ENCODE peak calls at places on chromosomes 6 and 20, in nine cellular contexts. W is myocyte, H is caudate nucleus, U is SIG-M5, Z is heart left ventricle, R is GM13976, E is GM06990, F is B cell, K is progenitor cell of endocrine pancreas. T is an unnamed sample.

GRCh38 chr20:6122111-6122872 is 538 bp downstream of the FERMT1 start:
- DNase-seq in F (no peak), K (no peak), R (peak), W (peak), Z (no peak), U (no peak), E (no peak), H (no peak), T (no peak)

GRCh38 chr20:34299925-34300806 is 3.0 kb downstream of the AHCY start:
- DNase-seq in Z (no peak), R (peak), E (no peak), H (no peak), W (no peak), F (no peak), U (no peak), K (no peak), T (no peak)

GRCh38 chr6:149763866-149764265 is 14.3 kb downstream of the PCMT1 start:
- DNase-seq in E (no peak), K (no peak), H (no peak), Z (no peak), F (no peak), W (no peak), U (no peak), R (no peak), T (no peak)

GRCh38 chr20:43681468-43681942 is 14.6 kb downstream of the MYBL2 start:
- DNase-seq in R (peak), W (peak), Z (no peak), K (no peak), E (peak), H (no peak), F (peak), U (no peak), T (no peak)

GRCh38 chr6:141580988-141581387 is 551.7 kb upstream of the GJE1 start:
- DNase-seq in H (no peak), R (no peak), E (no peak), K (no peak), F (no peak), Z (no peak), U (no peak), W (peak), T (no peak)

GRCh38 chr20:30484749-30485070 is 772.8 kb upstream of the DEFB115 start:
- DNase-seq in H (no peak), U (no peak), K (no peak), R (peak), F (no peak), W (no peak), E (no peak), Z (no peak), T (no peak)

GRCh38 chr20:9498322-9498721 is 16.1 kb upstream of the LAMP5 start:
- DNase-seq in R (no peak), W (no peak), U (peak), E (no peak), Z (no peak), F (no peak), H (no peak), K (no peak), T (no peak)

GRCh38 chr6:157951828-157952227 is 29.8 kb upstream of the SYNJ2 start:
- DNase-seq in R (no peak), K (no peak), Z (no peak), H (no peak), F (no peak), W (no peak), U (no peak), E (no peak), T (no peak)

GRCh38 chr6:135008072-135008940 is 46.3 kb downstream of the HBS1L start:
- DNase-seq in Z (no peak), K (no peak), U (no peak), H (no peak), W (no peak), R (peak), F (no peak), E (peak), T (no peak)

GRCh38 chr20:44011251-44011940 is 96.7 kb downstream of the TOX2 start:
- DNase-seq in R (no peak), W (no peak), H (no peak), Z (no peak), K (no peak), F (no peak), U (no peak), E (no peak), T (no peak)

GRCh38 chr20:56422824-56423189 is 10.7 kb downstream of the CASS4 start:
- DNase-seq in W (peak), F (no peak), E (no peak), R (no peak), H (no peak), K (no peak), Z (no peak), U (no peak), T (no peak)

GRCh38 chr6:44431118-44431725 is 43.7 kb downstream of the CDC5L start:
- DNase-seq in U (no peak), H (no peak), F (no peak), Z (peak), W (peak), K (no peak), R (peak), E (no peak), T (peak)

GRCh38 chr20:48205786-48206185 is 420.5 kb upstream of the SULF2 start:
- DNase-seq in F (no peak), W (peak), E (no peak), H (no peak), U (no peak), K (no peak), Z (no peak), R (no peak), T (no peak)

GRCh38 chr6:12967686-12968085 is 251.1 kb downstream of the PHACTR1 start:
- DNase-seq in Z (no peak), H (no peak), R (no peak), U (no peak), E (no peak), K (no peak), W (no peak), F (no peak), T (no peak)

GRCh38 chr20:45826381-45827019 is 612 bp downstream of the TNNC2 start:
- DNase-seq in W (peak), H (no peak), E (no peak), Z (no peak), K (no peak), R (no peak), F (no peak), U (no peak), T (no peak)

GRCh38 chr6:125377621-125378020 is 75.9 kb upstream of the HDDC2 start:
- DNase-seq in Z (no peak), W (no peak), H (no peak), U (peak), F (no peak), K (no peak), E (no peak), R (no peak), T (no peak)

GRCh38 chr6:153484056-153484455 is 353.0 kb upstream of the RGS17 start:
- DNase-seq in E (no peak), R (no peak), H (no peak), U (no peak), F (no peak), Z (no peak), W (no peak), K (no peak), T (no peak)

GRCh38 chr20:10667077-10667401 is 6.8 kb downstream of the JAG1 start:
- DNase-seq in R (no peak), K (no peak), H (no peak), W (no peak), E (no peak), Z (peak), F (no peak), U (no peak), T (no peak)

GRCh38 chr6:15894973-15895858 is 232.4 kb upstream of the DTNBP1 start:
- DNase-seq in H (no peak), R (no peak), K (no peak), Z (no peak), E (no peak), F (no peak), U (no peak), W (no peak), T (no peak)

GRCh38 chr6:41528409-41528963 is 17.7 kb upstream of the FOXP4 start:
- DNase-seq in E (no peak), W (no peak), K (no peak), F (no peak), H (no peak), Z (no peak), U (no peak), R (no peak), T (no peak)

GRCh38 chr6:148192310-148192709 is 150.3 kb upstream of the SASH1 start:
- DNase-seq in F (no peak), U (no peak), Z (no peak), H (no peak), K (no peak), W (peak), R (no peak), E (no peak), T (no peak)

GRCh38 chr6:41406821-41407787 is 71.7 kb downstream of the NCR2 start:
- DNase-seq in R (no peak), K (no peak), E (no peak), W (no peak), H (no peak), U (no peak), F (no peak), Z (peak), T (no peak)

GRCh38 chr6:138989098-138989983 is 1.3 kb upstream of the REPS1 start:
- DNase-seq in E (no peak), K (no peak), H (no peak), F (no peak), R (no peak), U (no peak), Z (no peak), W (no peak), T (no peak)

GRCh38 chr20:44187763-44188709 is 1.0 kb upstream of the JPH2 start:
- DNase-seq in E (no peak), F (no peak), Z (no peak), K (no peak), R (no peak), U (no peak), H (no peak), W (peak), T (no peak)

GRCh38 chr20:32474967-32475819 is 109.9 kb downstream of the NOL4L start:
- DNase-seq in E (peak), K (peak), Z (peak), W (peak), F (no peak), U (no peak), R (peak), H (no peak), T (peak)

GRCh38 chr6:128511518-128511917 is 8.9 kb downstream of the PTPRK start:
- DNase-seq in Z (no peak), U (no peak), R (no peak), F (no peak), E (no peak), K (no peak), H (no peak), W (no peak), T (no peak)

GRCh38 chr6:23016701-23017100 is 447.3 kb downstream of the HDGFL1 start:
- DNase-seq in W (peak), E (no peak), F (no peak), R (no peak), H (no peak), K (no peak), U (no peak), Z (no peak), T (no peak)

GRCh38 chr6:150373260-150373701 is 4.5 kb downstream of the IYD start:
- DNase-seq in E (no peak), F (no peak), R (no peak), K (no peak), Z (no peak), W (no peak), U (no peak), H (no peak), T (no peak)

GRCh38 chr6:68874747-68875146 is 239.7 kb downstream of the ADGRB3 start:
- DNase-seq in R (no peak), U (no peak), W (no peak), Z (no peak), F (no peak), E (no peak), K (no peak), H (no peak), T (no peak)

GRCh38 chr20:21391495-21392298 is 5.6 kb downstream of the NKX2-4 start:
- DNase-seq in Z (no peak), R (peak), E (no peak), K (peak), F (no peak), U (no peak), W (no peak), H (no peak), T (no peak)

GRCh38 chr6:146028250-146028789 is 542 bp upstream of the GRM1 start:
- DNase-seq in R (peak), K (peak), W (peak), F (no peak), E (peak), H (no peak), Z (peak), U (no peak), T (no peak)

GRCh38 chr6:166852484-166852975 is 103.8 kb downstream of the RNASET2 start:
- DNase-seq in H (no peak), E (no peak), K (no peak), Z (no peak), F (no peak), W (no peak), R (no peak), U (no peak), T (no peak)

T was measured in NCI-H2227 treated with DMSO at 0.1 percent for 48 hours.